ENCODE peak calls at places on chromosomes 5 and 9, in ten cellular contexts. One of them, this sample, is unnamed.

GRCh38 chr9:5562806-5563416 is 52.6 kb downstream of the PDCD1LG2 start:
- DNase-seq in CD4-positive, alpha-beta T cell: no peak
- DNase-seq in kidney: no peak
- DNase-seq in iris pigment epithelial cell: no peak
- DNase-seq in renal cortical epithelial cell: no peak
- DNase-seq in T follicular helper cell: no peak
- DNase-seq in LoVo: no peak
- DNase-seq in cardiac fibroblast: peak
- DNase-seq in NB4: no peak
- DNase-seq in stimulated activated CD4-positive, alpha-beta T cell treated with anti-CD3 and anti-CD28 coated beads, Interleukin-4, amount 100 ng/mL, for 48 hours: no peak
- DNase-seq in this sample: no peak

GRCh38 chr5:33612386-33612785 is 171.6 kb downstream of the TARS1 start:
- DNase-seq in iris pigment epithelial cell: peak
- DNase-seq in T follicular helper cell: no peak
- DNase-seq in NB4: no peak
- DNase-seq in renal cortical epithelial cell: peak
- DNase-seq in stimulated activated CD4-positive, alpha-beta T cell treated with anti-CD3 and anti-CD28 coated beads, Interleukin-4, amount 100 ng/mL, for 48 hours: no peak
- DNase-seq in CD4-positive, alpha-beta T cell: no peak
- DNase-seq in cardiac fibroblast: peak
- DNase-seq in LoVo: no peak
- DNase-seq in kidney: no peak
- DNase-seq in this sample: no peak

GRCh38 chr5:101687630-101688029 is 608.5 kb downstream of the SLCO4C1 start:
- DNase-seq in renal cortical epithelial cell: peak
- DNase-seq in CD4-positive, alpha-beta T cell: no peak
- DNase-seq in cardiac fibroblast: no peak
- DNase-seq in stimulated activated CD4-positive, alpha-beta T cell treated with anti-CD3 and anti-CD28 coated beads, Interleukin-4, amount 100 ng/mL, for 48 hours: no peak
- DNase-seq in iris pigment epithelial cell: peak
- DNase-seq in T follicular helper cell: no peak
- DNase-seq in NB4: no peak
- DNase-seq in kidney: no peak
- DNase-seq in LoVo: no peak
- DNase-seq in this sample: no peak

GRCh38 chr9:21709464-21710058 is 92.9 kb upstream of the MTAP start:
- DNase-seq in LoVo: peak
- DNase-seq in kidney: no peak
- DNase-seq in T follicular helper cell: peak
- DNase-seq in stimulated activated CD4-positive, alpha-beta T cell treated with anti-CD3 and anti-CD28 coated beads, Interleukin-4, amount 100 ng/mL, for 48 hours: peak
- DNase-seq in CD4-positive, alpha-beta T cell: peak
- DNase-seq in renal cortical epithelial cell: peak
- DNase-seq in NB4: no peak
- DNase-seq in iris pigment epithelial cell: peak
- DNase-seq in cardiac fibroblast: peak
- DNase-seq in this sample: peak

GRCh38 chr9:100700689-100701318 is 122.9 kb downstream of the CAVIN4 start:
- DNase-seq in kidney: no peak
- DNase-seq in CD4-positive, alpha-beta T cell: no peak
- DNase-seq in T follicular helper cell: no peak
- DNase-seq in cardiac fibroblast: peak
- DNase-seq in NB4: peak
- DNase-seq in LoVo: no peak
- DNase-seq in stimulated activated CD4-positive, alpha-beta T cell treated with anti-CD3 and anti-CD28 coated beads, Interleukin-4, amount 100 ng/mL, for 48 hours: no peak
- DNase-seq in iris pigment epithelial cell: peak
- DNase-seq in renal cortical epithelial cell: peak
- DNase-seq in this sample: peak

GRCh38 chr5:144467795-144468194 is 297.1 kb downstream of the KCTD16 start:
- DNase-seq in CD4-positive, alpha-beta T cell: no peak
- DNase-seq in stimulated activated CD4-positive, alpha-beta T cell treated with anti-CD3 and anti-CD28 coated beads, Interleukin-4, amount 100 ng/mL, for 48 hours: no peak
- DNase-seq in kidney: no peak
- DNase-seq in LoVo: peak
- DNase-seq in T follicular helper cell: no peak
- DNase-seq in renal cortical epithelial cell: peak
- DNase-seq in NB4: peak
- DNase-seq in iris pigment epithelial cell: peak
- DNase-seq in cardiac fibroblast: peak
- DNase-seq in this sample: peak

GRCh38 chr9:134811673-134812668 is 68.6 kb upstream of the FCN2 start:
- DNase-seq in CD4-positive, alpha-beta T cell: no peak
- DNase-seq in iris pigment epithelial cell: peak
- DNase-seq in T follicular helper cell: no peak
- DNase-seq in kidney: no peak
- DNase-seq in LoVo: peak
- DNase-seq in cardiac fibroblast: peak
- DNase-seq in NB4: no peak
- DNase-seq in stimulated activated CD4-positive, alpha-beta T cell treated with anti-CD3 and anti-CD28 coated beads, Interleukin-4, amount 100 ng/mL, for 48 hours: no peak
- DNase-seq in renal cortical epithelial cell: no peak
- DNase-seq in this sample: peak

GRCh38 chr9:116837038-116837998 is 150.2 kb downstream of the TRIM32 start:
- DNase-seq in T follicular helper cell: no peak
- DNase-seq in renal cortical epithelial cell: peak
- DNase-seq in stimulated activated CD4-positive, alpha-beta T cell treated with anti-CD3 and anti-CD28 coated beads, Interleukin-4, amount 100 ng/mL, for 48 hours: no peak
- DNase-seq in iris pigment epithelial cell: no peak
- DNase-seq in cardiac fibroblast: no peak
- DNase-seq in NB4: no peak
- DNase-seq in LoVo: no peak
- DNase-seq in kidney: peak
- DNase-seq in CD4-positive, alpha-beta T cell: no peak
- DNase-seq in this sample: peak

GRCh38 chr5:68576805-68577204 is 361.2 kb downstream of the PIK3R1 start:
- DNase-seq in NB4: no peak
- DNase-seq in CD4-positive, alpha-beta T cell: no peak
- DNase-seq in stimulated activated CD4-positive, alpha-beta T cell treated with anti-CD3 and anti-CD28 coated beads, Interleukin-4, amount 100 ng/mL, for 48 hours: no peak
- DNase-seq in kidney: no peak
- DNase-seq in T follicular helper cell: no peak
- DNase-seq in renal cortical epithelial cell: no peak
- DNase-seq in LoVo: no peak
- DNase-seq in cardiac fibroblast: peak
- DNase-seq in iris pigment epithelial cell: no peak
- DNase-seq in this sample: no peak

GRCh38 chr9:119839888-119840287 is 470.7 kb upstream of the BRINP1 start:
- DNase-seq in NB4: no peak
- DNase-seq in kidney: peak
- DNase-seq in stimulated activated CD4-positive, alpha-beta T cell treated with anti-CD3 and anti-CD28 coated beads, Interleukin-4, amount 100 ng/mL, for 48 hours: no peak
- DNase-seq in cardiac fibroblast: no peak
- DNase-seq in iris pigment epithelial cell: no peak
- DNase-seq in renal cortical epithelial cell: no peak
- DNase-seq in CD4-positive, alpha-beta T cell: no peak
- DNase-seq in LoVo: no peak
- DNase-seq in T follicular helper cell: no peak
- DNase-seq in this sample: no peak

GRCh38 chr5:144169904-144170275 is 569 bp downstream of the YIPF5 start:
- DNase-seq in renal cortical epithelial cell: no peak
- DNase-seq in T follicular helper cell: no peak
- DNase-seq in LoVo: no peak
- DNase-seq in NB4: no peak
- DNase-seq in CD4-positive, alpha-beta T cell: no peak
- DNase-seq in stimulated activated CD4-positive, alpha-beta T cell treated with anti-CD3 and anti-CD28 coated beads, Interleukin-4, amount 100 ng/mL, for 48 hours: no peak
- DNase-seq in kidney: no peak
- DNase-seq in cardiac fibroblast: no peak
- DNase-seq in iris pigment epithelial cell: no peak
- DNase-seq in this sample: no peak

GRCh38 chr5:56116599-56117131 is 116.5 kb downstream of the ANKRD55 start:
- DNase-seq in NB4: peak
- DNase-seq in renal cortical epithelial cell: no peak
- DNase-seq in cardiac fibroblast: no peak
- DNase-seq in CD4-positive, alpha-beta T cell: no peak
- DNase-seq in kidney: no peak
- DNase-seq in LoVo: no peak
- DNase-seq in iris pigment epithelial cell: no peak
- DNase-seq in T follicular helper cell: no peak
- DNase-seq in stimulated activated CD4-positive, alpha-beta T cell treated with anti-CD3 and anti-CD28 coated beads, Interleukin-4, amount 100 ng/mL, for 48 hours: no peak
- DNase-seq in this sample: no peak

GRCh38 chr9:130446111-130446861 is 1.5 kb downstream of the ASS1 start:
- DNase-seq in NB4: peak
- DNase-seq in stimulated activated CD4-positive, alpha-beta T cell treated with anti-CD3 and anti-CD28 coated beads, Interleukin-4, amount 100 ng/mL, for 48 hours: no peak
- DNase-seq in kidney: peak
- DNase-seq in iris pigment epithelial cell: peak
- DNase-seq in renal cortical epithelial cell: peak
- DNase-seq in LoVo: no peak
- DNase-seq in cardiac fibroblast: peak
- DNase-seq in T follicular helper cell: no peak
- DNase-seq in CD4-positive, alpha-beta T cell: no peak
- DNase-seq in this sample: peak

GRCh38 chr5:137201876-137202275 is 297.2 kb downstream of the SPOCK1 start:
- DNase-seq in T follicular helper cell: no peak
- DNase-seq in LoVo: no peak
- DNase-seq in NB4: no peak
- DNase-seq in iris pigment epithelial cell: no peak
- DNase-seq in cardiac fibroblast: peak
- DNase-seq in kidney: no peak
- DNase-seq in stimulated activated CD4-positive, alpha-beta T cell treated with anti-CD3 and anti-CD28 coated beads, Interleukin-4, amount 100 ng/mL, for 48 hours: no peak
- DNase-seq in renal cortical epithelial cell: peak
- DNase-seq in CD4-positive, alpha-beta T cell: no peak
- DNase-seq in this sample: peak

GRCh38 chr5:124824637-124825158 is 78.3 kb upstream of the ZNF608 start:
- DNase-seq in cardiac fibroblast: peak
- DNase-seq in renal cortical epithelial cell: peak
- DNase-seq in iris pigment epithelial cell: peak
- DNase-seq in LoVo: peak
- DNase-seq in T follicular helper cell: no peak
- DNase-seq in NB4: no peak
- DNase-seq in stimulated activated CD4-positive, alpha-beta T cell treated with anti-CD3 and anti-CD28 coated beads, Interleukin-4, amount 100 ng/mL, for 48 hours: no peak
- DNase-seq in kidney: no peak
- DNase-seq in CD4-positive, alpha-beta T cell: no peak
- DNase-seq in this sample: no peak

GRCh38 chr5:164277720-164278119 is 772.3 kb downstream of the MAT2B start:
- DNase-seq in stimulated activated CD4-positive, alpha-beta T cell treated with anti-CD3 and anti-CD28 coated beads, Interleukin-4, amount 100 ng/mL, for 48 hours: no peak
- DNase-seq in T follicular helper cell: no peak
- DNase-seq in renal cortical epithelial cell: peak
- DNase-seq in LoVo: no peak
- DNase-seq in kidney: no peak
- DNase-seq in NB4: peak
- DNase-seq in cardiac fibroblast: peak
- DNase-seq in iris pigment epithelial cell: peak
- DNase-seq in CD4-positive, alpha-beta T cell: no peak
- DNase-seq in this sample: no peak

GRCh38 chr5:9373586-9373985 is 172.3 kb downstream of the SEMA5A start:
- DNase-seq in NB4: no peak
- DNase-seq in T follicular helper cell: no peak
- DNase-seq in stimulated activated CD4-positive, alpha-beta T cell treated with anti-CD3 and anti-CD28 coated beads, Interleukin-4, amount 100 ng/mL, for 48 hours: no peak
- DNase-seq in iris pigment epithelial cell: no peak
- DNase-seq in CD4-positive, alpha-beta T cell: no peak
- DNase-seq in LoVo: no peak
- DNase-seq in kidney: no peak
- DNase-seq in cardiac fibroblast: no peak
- DNase-seq in renal cortical epithelial cell: no peak
- DNase-seq in this sample: no peak

GRCh38 chr9:123335986-123336329 is 20.0 kb upstream of the CRB2 start:
- DNase-seq in CD4-positive, alpha-beta T cell: no peak
- DNase-seq in renal cortical epithelial cell: no peak
- DNase-seq in NB4: no peak
- DNase-seq in kidney: no peak
- DNase-seq in T follicular helper cell: no peak
- DNase-seq in iris pigment epithelial cell: no peak
- DNase-seq in cardiac fibroblast: no peak
- DNase-seq in LoVo: no peak
- DNase-seq in stimulated activated CD4-positive, alpha-beta T cell treated with anti-CD3 and anti-CD28 coated beads, Interleukin-4, amount 100 ng/mL, for 48 hours: no peak
- DNase-seq in this sample: no peak

GRCh38 chr5:5403736-5404135 is 18.7 kb upstream of the ICE1 start:
- DNase-seq in CD4-positive, alpha-beta T cell: no peak
- DNase-seq in T follicular helper cell: no peak
- DNase-seq in LoVo: no peak
- DNase-seq in NB4: no peak
- DNase-seq in kidney: no peak
- DNase-seq in stimulated activated CD4-positive, alpha-beta T cell treated with anti-CD3 and anti-CD28 coated beads, Interleukin-4, amount 100 ng/mL, for 48 hours: no peak
- DNase-seq in cardiac fibroblast: no peak
- DNase-seq in iris pigment epithelial cell: no peak
- DNase-seq in renal cortical epithelial cell: no peak
- DNase-seq in this sample: no peak

GRCh38 chr5:80904533-80905187 is 55.5 kb upstream of the RASGRF2 start:
- DNase-seq in renal cortical epithelial cell: no peak
- DNase-seq in cardiac fibroblast: no peak
- DNase-seq in iris pigment epithelial cell: no peak
- DNase-seq in stimulated activated CD4-positive, alpha-beta T cell treated with anti-CD3 and anti-CD28 coated beads, Interleukin-4, amount 100 ng/mL, for 48 hours: no peak
- DNase-seq in LoVo: no peak
- DNase-seq in kidney: no peak
- DNase-seq in NB4: no peak
- DNase-seq in CD4-positive, alpha-beta T cell: no peak
- DNase-seq in T follicular helper cell: no peak
- DNase-seq in this sample: no peak

GRCh38 chr9:78601957-78602565 is 305.1 kb downstream of the PSAT1 start:
- DNase-seq in iris pigment epithelial cell: peak
- DNase-seq in NB4: peak
- DNase-seq in cardiac fibroblast: peak
- DNase-seq in CD4-positive, alpha-beta T cell: no peak
- DNase-seq in renal cortical epithelial cell: peak
- DNase-seq in LoVo: peak
- DNase-seq in stimulated activated CD4-positive, alpha-beta T cell treated with anti-CD3 and anti-CD28 coated beads, Interleukin-4, amount 100 ng/mL, for 48 hours: no peak
- DNase-seq in T follicular helper cell: no peak
- DNase-seq in kidney: no peak
- DNase-seq in this sample: peak

GRCh38 chr5:149455889-149456409 is 76.9 kb upstream of the IL17B start:
- DNase-seq in T follicular helper cell: no peak
- DNase-seq in NB4: no peak
- DNase-seq in cardiac fibroblast: peak
- DNase-seq in stimulated activated CD4-positive, alpha-beta T cell treated with anti-CD3 and anti-CD28 coated beads, Interleukin-4, amount 100 ng/mL, for 48 hours: no peak
- DNase-seq in renal cortical epithelial cell: peak
- DNase-seq in LoVo: peak
- DNase-seq in kidney: peak
- DNase-seq in CD4-positive, alpha-beta T cell: no peak
- DNase-seq in iris pigment epithelial cell: peak
- DNase-seq in this sample: no peak

GRCh38 chr5:150164640-150165039 is 1.9 kb upstream of the CDX1 start:
- DNase-seq in stimulated activated CD4-positive, alpha-beta T cell treated with anti-CD3 and anti-CD28 coated beads, Interleukin-4, amount 100 ng/mL, for 48 hours: no peak
- DNase-seq in iris pigment epithelial cell: no peak
- DNase-seq in T follicular helper cell: no peak
- DNase-seq in CD4-positive, alpha-beta T cell: no peak
- DNase-seq in NB4: no peak
- DNase-seq in cardiac fibroblast: no peak
- DNase-seq in kidney: no peak
- DNase-seq in LoVo: no peak
- DNase-seq in renal cortical epithelial cell: no peak
- DNase-seq in this sample: no peak

GRCh38 chr9:92983984-92984589 is 36.8 kb downstream of the FGD3 start:
- DNase-seq in NB4: peak
- DNase-seq in iris pigment epithelial cell: no peak
- DNase-seq in CD4-positive, alpha-beta T cell: no peak
- DNase-seq in renal cortical epithelial cell: no peak
- DNase-seq in T follicular helper cell: no peak
- DNase-seq in stimulated activated CD4-positive, alpha-beta T cell treated with anti-CD3 and anti-CD28 coated beads, Interleukin-4, amount 100 ng/mL, for 48 hours: no peak
- DNase-seq in kidney: no peak
- DNase-seq in LoVo: no peak
- DNase-seq in cardiac fibroblast: peak
- DNase-seq in this sample: peak

GRCh38 chr5:78792342-78793055 is 143.9 kb upstream of the LHFPL2 start:
- DNase-seq in NB4: no peak
- DNase-seq in stimulated activated CD4-positive, alpha-beta T cell treated with anti-CD3 and anti-CD28 coated beads, Interleukin-4, amount 100 ng/mL, for 48 hours: no peak
- DNase-seq in T follicular helper cell: no peak
- DNase-seq in cardiac fibroblast: no peak
- DNase-seq in CD4-positive, alpha-beta T cell: no peak
- DNase-seq in iris pigment epithelial cell: no peak
- DNase-seq in LoVo: no peak
- DNase-seq in renal cortical epithelial cell: no peak
- DNase-seq in kidney: no peak
- DNase-seq in this sample: no peak

GRCh38 chr9:78239506-78239905 is 3.6 kb downstream of the CEP78 start:
- DNase-seq in NB4: no peak
- DNase-seq in LoVo: no peak
- DNase-seq in CD4-positive, alpha-beta T cell: no peak
- DNase-seq in kidney: no peak
- DNase-seq in cardiac fibroblast: no peak
- DNase-seq in stimulated activated CD4-positive, alpha-beta T cell treated with anti-CD3 and anti-CD28 coated beads, Interleukin-4, amount 100 ng/mL, for 48 hours: no peak
- DNase-seq in T follicular helper cell: no peak
- DNase-seq in renal cortical epithelial cell: peak
- DNase-seq in iris pigment epithelial cell: no peak
- DNase-seq in this sample: no peak

GRCh38 chr5:91928751-91929521 is 545.8 kb upstream of the ARRDC3 start:
- DNase-seq in kidney: no peak
- DNase-seq in iris pigment epithelial cell: peak
- DNase-seq in NB4: peak
- DNase-seq in stimulated activated CD4-positive, alpha-beta T cell treated with anti-CD3 and anti-CD28 coated beads, Interleukin-4, amount 100 ng/mL, for 48 hours: no peak
- DNase-seq in CD4-positive, alpha-beta T cell: no peak
- DNase-seq in T follicular helper cell: no peak
- DNase-seq in renal cortical epithelial cell: peak
- DNase-seq in cardiac fibroblast: peak
- DNase-seq in LoVo: peak
- DNase-seq in this sample: no peak

GRCh38 chr5:51559390-51559789 is 176.1 kb downstream of the ISL1 start:
- DNase-seq in iris pigment epithelial cell: no peak
- DNase-seq in LoVo: no peak
- DNase-seq in kidney: no peak
- DNase-seq in T follicular helper cell: no peak
- DNase-seq in stimulated activated CD4-positive, alpha-beta T cell treated with anti-CD3 and anti-CD28 coated beads, Interleukin-4, amount 100 ng/mL, for 48 hours: no peak
- DNase-seq in CD4-positive, alpha-beta T cell: no peak
- DNase-seq in renal cortical epithelial cell: no peak
- DNase-seq in NB4: no peak
- DNase-seq in cardiac fibroblast: no peak
- DNase-seq in this sample: no peak

This sample was measured in endodermal cell.